ENCODE peak calls at places on chromosomes 12 and 14, in eight cellular contexts. P is HepG2, B is IMR-90, A is BE2C, F is natural killer cell, W is neural progenitor cell, Z is PC-9, T is osteocyte. I is an unnamed sample.

GRCh38 chr12:54988402-54989054 is 4.0 kb upstream of the TESPA1 start:
- DNase-seq in P (no peak), B (peak; percentile 15), A (peak; percentile 62), F (no peak), W (no peak), Z (no peak), T (no peak), I (no peak)

GRCh38 chr12:108733132-108733531 is 1.8 kb upstream of the CORO1C start:
- DNase-seq in P (no peak), B (no peak), A (no peak), F (no peak), W (no peak), Z (no peak), T (peak; percentile 46), I (no peak)

GRCh38 chr12:50620050-50620974 is 115.5 kb downstream of the DIP2B start:
- DNase-seq in P (no peak), B (peak; percentile 95), A (peak; percentile 17), F (no peak), W (peak; percentile 55), Z (peak; percentile 68), T (no peak), I (peak; percentile 6)

GRCh38 chr14:99727096-99727870 is 43.2 kb downstream of the CYP46A1 start:
- DNase-seq in P (no peak), B (no peak), A (no peak), F (peak; percentile 13), W (no peak), Z (no peak), T (peak; percentile 74), I (no peak)

GRCh38 chr14:104179564-104180129 is 41.3 kb downstream of the KIF26A start:
- DNase-seq in P (no peak), B (no peak), A (no peak), F (no peak), W (no peak), Z (no peak), T (no peak), I (no peak)

GRCh38 chr14:89399594-89400068 is 17.4 kb downstream of the FOXN3 start:
- DNase-seq in P (peak; percentile 29), B (peak; percentile 96), A (peak; percentile 55), F (no peak), W (peak; percentile 56), Z (no peak), T (no peak), I (peak; percentile 33)

GRCh38 chr12:7512528-7512927 is 9.0 kb upstream of the CD163 start:
- DNase-seq in P (peak; percentile 51), B (peak; percentile 69), A (no peak), F (no peak), W (no peak), Z (no peak), T (no peak), I (no peak)

GRCh38 chr12:70543444-70543843 is 93.8 kb downstream of the PTPRB start:
- DNase-seq in P (peak; percentile 41), B (peak; percentile 94), A (no peak), F (no peak), W (no peak), Z (peak; percentile 72), T (no peak), I (no peak)

GRCh38 chr14:103706551-103707328 is 8.5 kb downstream of the XRCC3 start:
- DNase-seq in P (no peak), B (no peak), A (peak; percentile 15), F (no peak), W (no peak), Z (no peak), T (no peak), I (no peak)

GRCh38 chr14:88233915-88234314 is 89.2 kb downstream of the KCNK10 start:
- DNase-seq in P (peak; percentile 40), B (no peak), A (peak; percentile 36), F (no peak), W (peak; percentile 71), Z (no peak), T (no peak), I (no peak)
- TF ChIP-seq CTCF in P (peak; percentile 70), B (peak; percentile 24), A (peak; percentile 66), F (no peak), W (peak; percentile 62), Z (peak; percentile 31), T (no peak), I (peak; percentile 40)

DNA sequence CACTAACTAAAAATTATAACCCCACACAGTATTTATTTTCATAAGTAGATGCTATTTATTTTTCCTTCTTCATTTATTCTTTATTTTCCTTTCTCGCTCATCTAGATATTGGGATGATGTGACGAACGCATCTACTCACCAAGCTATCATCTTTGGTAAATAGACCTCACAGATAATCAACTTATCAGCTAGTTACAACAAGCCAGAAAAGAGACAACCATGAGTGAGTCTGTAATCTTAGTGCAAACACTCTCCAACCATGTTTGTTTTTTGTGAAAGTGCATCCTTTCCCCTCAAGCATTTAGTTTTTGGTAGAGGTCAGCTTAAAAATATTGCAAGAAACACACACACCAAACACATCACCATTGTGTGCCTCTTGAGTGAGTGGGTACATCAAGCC is 84.9 kb downstream of the SLC25A21 start:
- DNase-seq in P (no peak), B (no peak), A (no peak), F (no peak), W (no peak), Z (no peak), T (no peak), I (no peak)
- TF ChIP-seq CTCF in P (no peak), B (no peak), A (no peak), F (no peak), W (no peak), Z (no peak), T (no peak), I (no peak)

GRCh38 chr14:44657688-44658388 is 150.8 kb upstream of the FSCB start:
- DNase-seq in P (peak; percentile 4), B (peak; percentile 0), A (no peak), F (no peak), W (peak; percentile 55), Z (no peak), T (no peak), I (no peak)
- TF ChIP-seq CTCF in P (peak; percentile 38), B (no peak), A (no peak), F (no peak), W (peak; percentile 68), Z (peak; percentile 47), T (peak; percentile 26), I (peak; percentile 43)

GRCh38 chr12:5492562-5492961 is 60.7 kb downstream of the NTF3 start:
- DNase-seq in P (no peak), B (no peak), A (no peak), F (no peak), W (no peak), Z (no peak), T (no peak), I (no peak)

GRCh38 chr12:5494343-5494742 is 62.4 kb downstream of the NTF3 start:
- DNase-seq in P (no peak), B (no peak), A (no peak), F (no peak), W (no peak), Z (no peak), T (no peak), I (no peak)

GRCh38 chr12:5489760-5490432 is 58.0 kb downstream of the NTF3 start:
- DNase-seq in P (no peak), B (no peak), A (no peak), F (no peak), W (no peak), Z (no peak), T (no peak), I (no peak)

GRCh38 chr12:5497329-5498058 is 65.6 kb downstream of the NTF3 start:
- DNase-seq in P (peak; percentile 9), B (peak; percentile 26), A (no peak), F (no peak), W (no peak), Z (no peak), T (no peak), I (no peak)

GRCh38 chr12:5493018-5493417 is 61.1 kb downstream of the NTF3 start:
- DNase-seq in P (no peak), B (no peak), A (no peak), F (no peak), W (peak; percentile 28), Z (no peak), T (no peak), I (no peak)
- TF ChIP-seq CTCF in P (no peak), B (peak; percentile 29), A (no peak), F (no peak), W (peak; percentile 27), Z (no peak), T (no peak), I (peak; percentile 10)

GRCh38 chr12:28711411-28711810 is 437.7 kb upstream of the FAR2 start:
- DNase-seq in P (no peak), B (peak; percentile 7), A (no peak), F (no peak), W (no peak), Z (no peak), T (no peak), I (no peak)

GRCh38 chr12:28709996-28710685 is 438.9 kb upstream of the FAR2 start:
- DNase-seq in P (no peak), B (peak; percentile 41), A (no peak), F (no peak), W (no peak), Z (no peak), T (no peak), I (no peak)

GRCh38 chr12:28710882-28711281 is 438.2 kb upstream of the FAR2 start:
- DNase-seq in P (no peak), B (peak; percentile 93), A (no peak), F (no peak), W (no peak), Z (no peak), T (no peak), I (no peak)

GRCh38 chr12:28704477-28705169 is 444.5 kb upstream of the FAR2 start:
- DNase-seq in P (no peak), B (peak; percentile 16), A (no peak), F (no peak), W (no peak), Z (no peak), T (no peak), I (no peak)

GRCh38 chr12:28708918-28709371 is 440.1 kb upstream of the FAR2 start:
- DNase-seq in P (no peak), B (peak; percentile 61), A (no peak), F (no peak), W (no peak), Z (no peak), T (no peak), I (no peak)
- TF ChIP-seq CTCF in P (no peak), B (no peak), A (no peak), F (no peak), W (no peak), Z (no peak), T (peak; percentile 46), I (no peak)

DNA sequence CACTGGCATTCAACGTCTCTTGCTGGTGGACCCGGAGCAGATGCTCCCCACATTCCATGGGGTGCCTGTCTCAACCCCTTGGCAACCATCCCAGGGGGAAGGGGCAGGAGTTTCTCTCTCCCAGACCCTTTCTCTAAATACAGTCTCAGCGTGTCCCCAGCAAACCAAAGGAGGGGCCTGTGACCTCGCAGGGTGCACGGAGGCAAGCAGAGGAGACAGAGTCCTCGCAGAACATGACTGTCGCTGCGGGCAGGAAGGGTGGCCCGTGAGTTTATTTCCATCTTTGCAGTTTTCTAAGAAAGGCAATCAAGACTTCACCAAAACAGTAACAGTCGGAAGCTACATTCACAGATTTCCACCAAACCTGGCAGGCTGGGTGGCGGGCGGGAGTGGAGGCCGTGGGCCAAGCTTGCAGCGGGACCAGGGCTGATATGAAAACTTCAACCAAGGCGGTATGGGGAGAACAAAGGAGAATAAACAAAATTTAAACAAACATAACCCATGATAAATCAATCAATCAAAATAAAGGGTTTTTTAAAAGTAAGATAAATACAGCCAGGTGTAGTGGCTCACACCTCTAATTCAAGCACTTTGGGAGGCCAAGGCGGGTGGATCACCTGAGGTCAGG is 18.6 kb downstream of the BRF1 start:
- DNase-seq in P (no peak), B (no peak), A (no peak), F (no peak), W (no peak), Z (no peak), T (no peak), I (no peak)
- TF ChIP-seq CTCF in P (no peak), B (no peak), A (no peak), F (no peak), W (no peak), Z (peak; percentile 34), T (no peak), I (no peak)

I was measured in nephron progenitor cell.